ENCODE peak calls at places on chromosome 1, in eight cellular contexts. N is prostate gland; T is NCI-H1417; J is NCI-H2081; M is T-cell; H is effector memory CD4-positive, alpha-beta T cell; W is activated CD8-positive, alpha-beta memory T cell treated with anti-CD3 and anti-CD28 coated beads for 4 hours; B is NCI-H345. Z is an unnamed sample.
A peak's percentile ranks its signal among the peaks of the same experiment; 100 is the strongest.

GRCh38 chr1:108947871-108948525 is 15.3 kb downstream of the CLCC1 start:
- DNase-seq in N (peak; percentile 14), T (no peak), J (no peak), M (no peak), H (no peak), W (no peak), B (no peak), Z (no peak)

GRCh38 chr1:235783148-235783776 is 83.4 kb downstream of the LYST start:
- DNase-seq in N (no peak), T (no peak), J (peak; percentile 56), M (no peak), H (no peak), W (no peak), B (peak; percentile 52), Z (peak; percentile 80)

GRCh38 chr1:22472596-22472995 is 20.9 kb downstream of the ZBTB40 start:
- DNase-seq in N (peak; percentile 29), T (no peak), J (no peak), M (no peak), H (no peak), W (no peak), B (no peak), Z (peak; percentile 29)

GRCh38 chr1:203049576-203050180 is 23.4 kb downstream of the PPFIA4 start:
- DNase-seq in N (no peak), T (no peak), J (no peak), M (no peak), H (no peak), W (no peak), B (no peak), Z (no peak)

GRCh38 chr1:228282329-228283042 is 74.6 kb downstream of the OBSCN start:
- DNase-seq in N (no peak), T (no peak), J (no peak), M (no peak), H (no peak), W (no peak), B (no peak), Z (peak; percentile 66)

GRCh38 chr1:31054349-31054748 is 11.2 kb downstream of the PUM1 start:
- DNase-seq in N (no peak), T (no peak), J (no peak), M (no peak), H (no peak), W (no peak), B (no peak), Z (no peak)

GRCh38 chr1:13543927-13544556 is 30.2 kb upstream of the LRRC38 start:
- DNase-seq in N (peak; percentile 30), T (no peak), J (no peak), M (no peak), H (no peak), W (no peak), B (no peak), Z (no peak)

GRCh38 chr1:244113532-244114320 is 62.6 kb downstream of the ZBTB18 start:
- DNase-seq in N (no peak), T (no peak), J (peak; percentile 22), M (no peak), H (no peak), W (no peak), B (no peak), Z (no peak)

GRCh38 chr1:21355956-21356355 is 65.7 kb upstream of the ECE1 start:
- DNase-seq in N (no peak), T (no peak), J (no peak), M (no peak), H (no peak), W (no peak), B (no peak), Z (no peak)

GRCh38 chr1:8018492-8019228 is 7.4 kb downstream of the ERRFI1 start:
- DNase-seq in N (no peak), T (no peak), J (no peak), M (no peak), H (no peak), W (no peak), B (no peak), Z (no peak)

GRCh38 chr1:109671067-109671466 is 3.2 kb downstream of the GSTM2 start:
- DNase-seq in N (no peak), T (no peak), J (no peak), M (no peak), H (no peak), W (no peak), B (no peak), Z (no peak)

GRCh38 chr1:16006552-16007485 is 2.8 kb downstream of the SRARP start:
- DNase-seq in N (no peak), T (no peak), J (no peak), M (no peak), H (no peak), W (no peak), B (no peak), Z (no peak)

GRCh38 chr1:162081316-162081715 is 11.8 kb downstream of the NOS1AP start:
- DNase-seq in N (no peak), T (no peak), J (no peak), M (no peak), H (no peak), W (no peak), B (no peak), Z (no peak)

GRCh38 chr1:33181038-33181861 is 593 bp downstream of the TRIM62 start:
- DNase-seq in N (peak; percentile 9), T (peak; percentile 81), J (peak; percentile 32), M (peak; percentile 29), H (peak; percentile 15), W (peak; percentile 0), B (peak; percentile 82), Z (peak; percentile 37)